ENCODE peak calls at places on chromosomes 6 and 20, in six cellular contexts. E is K562, O is GM12892, M is H1, V is HepG2, P is GM12878. Q is an unnamed sample.

GRCh38 chr20:36519944-36520343 is 21.4 kb upstream of the MYL9 start:
- DNase-seq in E (no peak), O (no peak), M (no peak), V (no peak), P (no peak), Q (no peak)

GRCh38 chr6:85421963-85422362 is 27.9 kb upstream of the NT5E start:
- DNase-seq in E (no peak), O (no peak), M (no peak), V (no peak), P (no peak), Q (no peak)

GRCh38 chr6:63899550-63899949 is 263.9 kb downstream of the PHF3 start:
- DNase-seq in E (no peak), O (no peak), M (no peak), V (no peak), P (no peak), Q (no peak)

GRCh38 chr20:34829191-34829590 is 3.7 kb upstream of the NCOA6 start:
- DNase-seq in E (no peak), O (no peak), M (no peak), V (no peak), P (no peak), Q (no peak)

GRCh38 chr20:24016560-24016959 is 28.0 kb upstream of the GGTLC1 start:
- DNase-seq in E (no peak), O (no peak), M (no peak), V (no peak), P (no peak), Q (no peak)

GRCh38 chr6:130655586-130655985 is 171.6 kb upstream of the SMLR1 start:
- DNase-seq in E (no peak), O (no peak), M (no peak), V (no peak), P (no peak), Q (no peak)

GRCh38 chr20:43459022-43459942 is 1.6 kb downstream of the SRSF6 start:
- DNase-seq in E (peak), O (no peak), M (no peak), V (no peak), P (no peak), Q (no peak)

GRCh38 chr20:46139908-46140482 is 21.9 kb downstream of the CD40 start:
- DNase-seq in E (no peak), O (no peak), M (no peak), V (no peak), P (no peak), Q (no peak)

GRCh38 chr20:50468378-50468798 is 41.8 kb upstream of the PTPN1 start:
- DNase-seq in E (no peak), O (no peak), M (no peak), V (no peak), P (no peak), Q (no peak)

GRCh38 chr6:54266400-54266923 is 41.8 kb upstream of the TINAG start:
- DNase-seq in E (no peak), O (no peak), M (no peak), V (no peak), P (no peak), Q (no peak)

GRCh38 chr6:125947581-125947980 is 9.0 kb upstream of the HINT3 start:
- DNase-seq in E (no peak), O (no peak), M (no peak), V (no peak), P (no peak), Q (no peak)

GRCh38 chr6:96659084-96659845 is 96.3 kb downstream of the FHL5 start:
- DNase-seq in E (no peak), O (no peak), M (no peak), V (no peak), P (no peak), Q (no peak)

GRCh38 chr6:169079650-169080049 is 174.0 kb downstream of the THBS2 start:
- DNase-seq in E (no peak), O (no peak), M (no peak), V (no peak), P (no peak), Q (no peak)

GRCh38 chr6:45697605-45698004 is 318.1 kb downstream of the CLIC5 start:
- DNase-seq in E (no peak), O (no peak), M (no peak), V (no peak), P (no peak), Q (no peak)

GRCh38 chr6:70363741-70364493 is 49.4 kb upstream of the FAM135A start:
- DNase-seq in E (no peak), O (no peak), M (no peak), V (no peak), P (no peak), Q (no peak)

GRCh38 chr6:30828027-30828962 is 56.0 kb upstream of the DDR1 start:
- DNase-seq in E (peak), O (peak), M (peak), V (peak), P (no peak), Q (peak)

GRCh38 chr6:123316733-123317323 is 319.9 kb downstream of the TRDN start:
- DNase-seq in E (peak), O (no peak), M (no peak), V (peak), P (no peak), Q (no peak)

GRCh38 chr6:113147544-113147943 is 709.6 kb upstream of the MARCKS start:
- DNase-seq in E (no peak), O (no peak), M (no peak), V (no peak), P (no peak), Q (no peak)

GRCh38 chr6:29757282-29757681 is 34.0 kb downstream of the HLA-F start:
- DNase-seq in E (no peak), O (no peak), M (no peak), V (no peak), P (no peak), Q (no peak)

GRCh38 chr6:327538-328183 is 35.4 kb downstream of the DUSP22 start:
- DNase-seq in E (no peak), O (no peak), M (no peak), V (no peak), P (no peak), Q (no peak)

GRCh38 chr6:43623880-43624785 is 4.9 kb downstream of the GTPBP2 start:
- DNase-seq in E (no peak), O (no peak), M (no peak), V (no peak), P (no peak), Q (no peak)
- TF ChIP-seq POLR2A in E (peak), O (no peak), M (peak), V (no peak), P (peak), Q (no peak)

DNA sequence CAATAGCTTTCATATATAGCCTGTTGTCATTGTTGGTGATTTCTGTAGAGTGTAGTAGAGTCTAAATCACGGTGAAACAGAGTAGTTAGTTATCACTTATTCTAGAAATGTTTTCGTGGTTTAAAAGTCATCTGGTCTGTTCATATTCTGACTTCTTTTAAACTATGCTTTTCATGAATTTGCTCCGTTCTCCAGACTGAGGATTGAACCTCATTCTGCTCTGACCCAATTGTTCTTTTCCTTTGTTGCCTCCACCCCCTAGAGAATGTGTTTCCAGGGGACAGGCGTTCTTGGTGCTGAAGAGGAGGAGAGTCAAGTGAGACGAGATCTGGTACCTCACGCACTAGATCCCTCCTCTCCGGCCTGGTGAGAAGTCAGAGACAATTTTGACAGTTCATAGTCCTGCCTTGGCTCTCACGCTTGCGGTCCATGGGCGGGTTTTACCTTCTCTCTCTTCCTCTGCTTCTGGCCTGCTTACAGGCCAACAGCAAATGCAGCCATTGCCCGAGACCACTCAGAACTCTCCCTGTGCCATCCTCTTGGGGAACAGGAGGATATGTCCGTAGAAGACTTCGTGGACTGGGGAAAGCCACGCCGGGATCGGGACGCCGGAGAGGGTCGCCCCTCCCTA is 609 bp upstream of the ZNF292 start:
- DNase-seq in E (peak), O (peak), M (no peak), V (no peak), P (peak), Q (peak)
- TF ChIP-seq TAF1 in E (no peak), O (peak), M (no peak), V (no peak), P (peak), Q (peak)

DNA sequence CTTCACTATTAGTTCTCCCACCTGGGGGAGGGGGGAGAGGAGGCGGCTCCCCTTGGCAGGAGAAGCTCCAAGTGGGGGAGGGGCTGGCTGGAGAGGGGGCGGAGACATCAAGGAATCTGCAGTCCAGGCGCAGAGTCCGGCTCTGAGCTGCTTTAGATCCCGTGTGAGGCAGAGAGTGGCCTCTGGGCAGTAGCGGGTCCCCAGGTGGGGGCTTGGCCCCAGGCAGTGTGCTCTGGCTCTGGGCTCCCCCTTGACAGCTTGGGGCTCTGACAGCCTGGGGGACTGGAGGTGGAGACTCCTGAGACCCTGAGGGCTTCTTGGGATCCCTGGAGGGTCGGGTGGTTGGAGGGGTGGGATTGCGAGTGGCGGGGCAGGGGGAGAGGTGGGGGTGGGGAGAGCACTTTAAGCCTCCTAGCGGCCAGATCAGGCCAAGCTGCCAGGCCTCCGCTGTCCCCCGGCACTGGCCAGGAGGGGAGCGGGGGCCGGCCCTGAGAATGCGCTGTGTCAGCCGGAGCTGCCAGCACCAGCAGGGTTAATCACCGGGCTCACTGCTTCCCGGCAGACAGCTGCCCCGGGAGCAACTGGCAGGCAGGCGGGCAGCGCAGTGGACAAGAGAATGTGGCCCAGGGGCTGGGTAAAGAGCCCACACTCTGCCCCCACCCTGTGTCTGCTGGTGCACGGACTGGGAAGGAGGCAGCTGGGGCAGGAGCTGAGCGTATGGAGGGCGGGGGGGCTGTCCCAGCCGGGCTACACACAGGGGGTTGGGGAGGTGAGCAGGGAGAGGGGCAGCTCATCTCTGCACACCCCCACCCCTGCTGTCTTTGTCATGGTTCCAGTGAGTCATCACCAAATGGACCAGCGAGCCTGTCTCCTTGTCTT is 1.8 kb upstream of the LAMA5 start:
- DNase-seq in E (peak), O (no peak), M (peak), V (peak), P (no peak), Q (no peak)
- TF ChIP-seq POLR2A in E (no peak), O (no peak), M (peak), V (no peak), P (no peak), Q (no peak)

DNA sequence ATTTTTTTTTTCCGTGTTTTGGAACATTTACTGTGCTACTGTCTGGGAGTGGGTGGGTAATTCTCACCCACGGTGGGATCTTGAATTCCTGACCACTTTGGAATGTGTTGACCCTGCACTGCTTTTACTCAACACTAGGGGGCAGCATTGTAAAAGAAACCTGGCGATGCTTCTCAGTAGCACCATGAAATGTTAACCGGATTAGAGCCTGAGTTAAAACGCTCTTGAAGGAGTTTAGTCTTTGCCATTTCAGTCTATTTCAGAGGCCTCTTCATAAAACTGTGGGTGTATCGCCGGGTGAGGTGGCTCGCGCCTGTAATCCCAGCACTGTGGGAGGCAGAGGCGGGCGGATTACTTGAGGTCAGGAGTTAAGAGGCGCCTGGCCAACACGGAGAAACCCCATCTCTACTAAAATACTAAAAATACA is 114.4 kb upstream of the PRND start:
- DNase-seq in E (peak), O (peak), M (peak), V (peak), P (peak), Q (peak)
- TF ChIP-seq TAF1 in E (no peak), O (no peak), M (no peak), V (no peak), P (no peak), Q (no peak)

GRCh38 chr6:138502546-138502945 is 3.3 kb upstream of the NHSL1 start:
- DNase-seq in E (no peak), O (no peak), M (no peak), V (no peak), P (no peak), Q (no peak)

GRCh38 chr6:138500045-138500665 is 861 bp upstream of the NHSL1 start:
- DNase-seq in E (no peak), O (no peak), M (no peak), V (peak), P (no peak), Q (no peak)

GRCh38 chr6:138500867-138501446 is 1.7 kb upstream of the NHSL1 start:
- DNase-seq in E (no peak), O (no peak), M (no peak), V (peak), P (no peak), Q (no peak)

GRCh38 chr6:138504764-138505689 is 5.7 kb upstream of the NHSL1 start:
- DNase-seq in E (no peak), O (no peak), M (no peak), V (no peak), P (no peak), Q (no peak)

GRCh38 chr6:138503881-138504680 is 4.8 kb upstream of the NHSL1 start:
- DNase-seq in E (no peak), O (no peak), M (no peak), V (peak), P (no peak), Q (no peak)
- TF ChIP-seq POLR2A in E (no peak), O (no peak), M (no peak), V (no peak), P (no peak), Q (no peak)

GRCh38 chr6:40344566-40345185 is 242.5 kb downstream of the LRFN2 start:
- DNase-seq in E (no peak), O (no peak), M (peak), V (no peak), P (no peak), Q (no peak)

GRCh38 chr6:40348591-40348990 is 238.6 kb downstream of the LRFN2 start:
- DNase-seq in E (peak), O (no peak), M (peak), V (no peak), P (no peak), Q (no peak)

GRCh38 chr6:40343887-40344565 is 243.1 kb downstream of the LRFN2 start:
- DNase-seq in E (no peak), O (no peak), M (peak), V (no peak), P (no peak), Q (no peak)

GRCh38 chr6:40347571-40348011 is 239.6 kb downstream of the LRFN2 start:
- DNase-seq in E (peak), O (no peak), M (peak), V (no peak), P (no peak), Q (no peak)

GRCh38 chr6:40346241-40346640 is 240.9 kb downstream of the LRFN2 start:
- DNase-seq in E (no peak), O (no peak), M (peak), V (no peak), P (no peak), Q (no peak)
- TF ChIP-seq TAF1 in E (no peak), O (no peak), M (no peak), V (no peak), P (no peak), Q (no peak)

Q was measured in GM12891.